ENCODE peak calls at places on chromosome 9, in six cellular contexts. One of them, this sample, is unnamed.

GRCh38 chr9:5767968-5768932 is 64.7 kb downstream of the ERMP1 start:
- DNase-seq in fibroblast of villous mesenchyme: peak
- DNase-seq in fibroblast of the aortic adventitia: no peak
- DNase-seq in adrenal gland: no peak
- DNase-seq in lower leg skin: no peak
- DNase-seq in PC-3: peak
- DNase-seq in this sample: no peak

GRCh38 chr9:132486706-132487350 is 76.8 kb downstream of the CFAP77 start:
- DNase-seq in adrenal gland: no peak
- DNase-seq in lower leg skin: no peak
- DNase-seq in fibroblast of the aortic adventitia: no peak
- DNase-seq in fibroblast of villous mesenchyme: no peak
- DNase-seq in PC-3: no peak
- DNase-seq in this sample: no peak

GRCh38 chr9:18331808-18332209 is 142.1 kb upstream of the ADAMTSL1 start:
- DNase-seq in fibroblast of villous mesenchyme: peak
- DNase-seq in lower leg skin: no peak
- DNase-seq in adrenal gland: no peak
- DNase-seq in PC-3: no peak
- DNase-seq in fibroblast of the aortic adventitia: peak
- DNase-seq in this sample: no peak

GRCh38 chr9:32841314-32841713 is 58.0 kb downstream of the TMEM215 start:
- DNase-seq in adrenal gland: no peak
- DNase-seq in lower leg skin: no peak
- DNase-seq in PC-3: no peak
- DNase-seq in fibroblast of the aortic adventitia: no peak
- DNase-seq in fibroblast of villous mesenchyme: no peak
- DNase-seq in this sample: no peak

GRCh38 chr9:130879863-130880411 is 16.7 kb downstream of the QRFP start:
- DNase-seq in fibroblast of the aortic adventitia: no peak
- DNase-seq in lower leg skin: no peak
- DNase-seq in fibroblast of villous mesenchyme: no peak
- DNase-seq in adrenal gland: no peak
- DNase-seq in PC-3: no peak
- DNase-seq in this sample: no peak

GRCh38 chr9:88732128-88732527 is 197.2 kb downstream of the NXNL2 start:
- DNase-seq in lower leg skin: no peak
- DNase-seq in adrenal gland: peak
- DNase-seq in fibroblast of the aortic adventitia: peak
- DNase-seq in fibroblast of villous mesenchyme: peak
- DNase-seq in PC-3: no peak
- DNase-seq in this sample: no peak

GRCh38 chr9:112285056-112285455 is 48.4 kb downstream of the PTBP3 start:
- DNase-seq in PC-3: no peak
- DNase-seq in adrenal gland: no peak
- DNase-seq in fibroblast of the aortic adventitia: no peak
- DNase-seq in fibroblast of villous mesenchyme: no peak
- DNase-seq in lower leg skin: no peak
- DNase-seq in this sample: no peak

GRCh38 chr9:77832647-77833046 is 184.5 kb upstream of the GNA14 start:
- DNase-seq in fibroblast of villous mesenchyme: no peak
- DNase-seq in fibroblast of the aortic adventitia: no peak
- DNase-seq in PC-3: no peak
- DNase-seq in adrenal gland: no peak
- DNase-seq in lower leg skin: no peak
- DNase-seq in this sample: no peak

GRCh38 chr9:83185517-83186192 is 122.7 kb upstream of the RASEF start:
- DNase-seq in PC-3: no peak
- DNase-seq in fibroblast of the aortic adventitia: no peak
- DNase-seq in fibroblast of villous mesenchyme: no peak
- DNase-seq in lower leg skin: no peak
- DNase-seq in adrenal gland: no peak
- DNase-seq in this sample: no peak

GRCh38 chr9:131237931-131238401 is 38.3 kb downstream of the FAM78A start:
- DNase-seq in lower leg skin: peak
- DNase-seq in fibroblast of the aortic adventitia: peak
- DNase-seq in PC-3: peak
- DNase-seq in adrenal gland: peak
- DNase-seq in fibroblast of villous mesenchyme: peak
- DNase-seq in this sample: peak

GRCh38 chr9:106287108-106287631 is 575.8 kb upstream of the ZNF462 start:
- DNase-seq in adrenal gland: peak
- DNase-seq in fibroblast of villous mesenchyme: no peak
- DNase-seq in PC-3: no peak
- DNase-seq in lower leg skin: no peak
- DNase-seq in fibroblast of the aortic adventitia: peak
- DNase-seq in this sample: no peak

GRCh38 chr9:12818431-12819000 is 43.7 kb downstream of the LURAP1L start:
- DNase-seq in lower leg skin: peak
- DNase-seq in adrenal gland: no peak
- DNase-seq in fibroblast of villous mesenchyme: peak
- DNase-seq in fibroblast of the aortic adventitia: peak
- DNase-seq in PC-3: peak
- DNase-seq in this sample: no peak

GRCh38 chr9:99998266-99998665 is 91.8 kb downstream of the STX17 start:
- DNase-seq in lower leg skin: no peak
- DNase-seq in PC-3: no peak
- DNase-seq in fibroblast of villous mesenchyme: no peak
- DNase-seq in adrenal gland: no peak
- DNase-seq in fibroblast of the aortic adventitia: no peak
- DNase-seq in this sample: no peak

GRCh38 chr9:87878930-87879603 is 3.6 kb upstream of the SPATA31E1 start:
- DNase-seq in lower leg skin: no peak
- DNase-seq in adrenal gland: no peak
- DNase-seq in PC-3: peak
- DNase-seq in fibroblast of the aortic adventitia: peak
- DNase-seq in fibroblast of villous mesenchyme: peak
- DNase-seq in this sample: no peak

GRCh38 chr9:80285325-80285724 is 713.6 kb downstream of the TLE4 start:
- DNase-seq in PC-3: peak
- DNase-seq in lower leg skin: no peak
- DNase-seq in adrenal gland: no peak
- DNase-seq in fibroblast of villous mesenchyme: peak
- DNase-seq in fibroblast of the aortic adventitia: no peak
- DNase-seq in this sample: no peak
- TF ChIP-seq CTCF in PC-3: peak
- TF ChIP-seq CTCF in lower leg skin: no peak
- TF ChIP-seq CTCF in adrenal gland: no peak
- TF ChIP-seq CTCF in fibroblast of villous mesenchyme: no peak
- TF ChIP-seq CTCF in fibroblast of the aortic adventitia: no peak
- TF ChIP-seq CTCF in this sample: no peak

GRCh38 chr9:34458013-34458966 is at the start of the genes DNAI1 and FAM219A:
- DNase-seq in PC-3: peak
- DNase-seq in fibroblast of villous mesenchyme: peak
- DNase-seq in lower leg skin: peak
- DNase-seq in adrenal gland: peak
- DNase-seq in fibroblast of the aortic adventitia: peak
- DNase-seq in this sample: peak

GRCh38 chr9:34459356-34459755 is 751 bp downstream of the DNAI1 start:
- DNase-seq in adrenal gland: no peak
- DNase-seq in fibroblast of the aortic adventitia: no peak
- DNase-seq in PC-3: no peak
- DNase-seq in fibroblast of villous mesenchyme: no peak
- DNase-seq in lower leg skin: no peak
- DNase-seq in this sample: no peak

GRCh38 chr9:34457266-34458012 is 931 bp downstream of the FAM219A start:
- DNase-seq in fibroblast of villous mesenchyme: peak
- DNase-seq in PC-3: peak
- DNase-seq in lower leg skin: peak
- DNase-seq in fibroblast of the aortic adventitia: peak
- DNase-seq in adrenal gland: peak
- DNase-seq in this sample: no peak

GRCh38 chr9:34459941-34460340 is 1.3 kb downstream of the DNAI1 start:
- DNase-seq in PC-3: no peak
- DNase-seq in fibroblast of villous mesenchyme: no peak
- DNase-seq in fibroblast of the aortic adventitia: no peak
- DNase-seq in adrenal gland: no peak
- DNase-seq in lower leg skin: no peak
- DNase-seq in this sample: no peak

DNA sequence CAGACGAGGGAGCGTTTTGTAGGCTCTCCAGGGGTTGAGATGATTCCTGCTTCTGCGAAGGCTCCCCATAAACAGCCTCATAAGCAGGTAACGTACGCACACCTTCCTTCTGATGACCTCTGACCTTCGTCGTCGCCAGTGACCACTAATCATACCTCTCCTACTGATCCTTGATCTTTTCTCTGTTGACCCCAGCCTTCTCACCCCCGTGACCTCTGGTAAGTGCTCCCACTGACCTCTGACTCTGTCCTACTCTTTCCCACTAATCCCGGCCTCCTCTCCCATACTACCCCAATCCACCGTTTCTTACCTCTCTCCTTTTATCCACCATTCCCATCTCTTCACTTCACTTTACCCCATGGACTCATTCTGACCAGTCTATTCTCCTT is 356 bp downstream of the DNAI1 start:
- DNase-seq in fibroblast of the aortic adventitia: no peak
- DNase-seq in PC-3: no peak
- DNase-seq in lower leg skin: no peak
- DNase-seq in fibroblast of villous mesenchyme: no peak
- DNase-seq in adrenal gland: no peak
- DNase-seq in this sample: no peak
- H3K4me3 ChIP-seq in fibroblast of the aortic adventitia: peak
- H3K4me3 ChIP-seq in PC-3: peak
- H3K4me3 ChIP-seq in lower leg skin: no peak
- H3K4me3 ChIP-seq in fibroblast of villous mesenchyme: peak
- H3K4me3 ChIP-seq in adrenal gland: no peak
- H3K4me3 ChIP-seq in this sample: peak

GRCh38 chr9:136943291-136944093 is 1.0 kb downstream of the FBXW5 start:
- DNase-seq in adrenal gland: no peak
- DNase-seq in lower leg skin: no peak
- DNase-seq in fibroblast of villous mesenchyme: peak
- DNase-seq in PC-3: peak
- DNase-seq in fibroblast of the aortic adventitia: peak
- DNase-seq in this sample: no peak

GRCh38 chr9:136942881-136943230 is 1.7 kb downstream of the FBXW5 start:
- DNase-seq in adrenal gland: no peak
- DNase-seq in fibroblast of the aortic adventitia: no peak
- DNase-seq in fibroblast of villous mesenchyme: no peak
- DNase-seq in PC-3: no peak
- DNase-seq in lower leg skin: no peak
- DNase-seq in this sample: no peak

GRCh38 chr9:136945333-136946227 is 537 bp downstream of the C8G start:
- DNase-seq in PC-3: no peak
- DNase-seq in fibroblast of the aortic adventitia: no peak
- DNase-seq in adrenal gland: no peak
- DNase-seq in fibroblast of villous mesenchyme: no peak
- DNase-seq in lower leg skin: no peak
- DNase-seq in this sample: no peak

GRCh38 chr9:136944519-136945332 is at the start of the genes C8G and FBXW5:
- DNase-seq in lower leg skin: peak
- DNase-seq in PC-3: peak
- DNase-seq in fibroblast of villous mesenchyme: peak
- DNase-seq in fibroblast of the aortic adventitia: peak
- DNase-seq in adrenal gland: peak
- DNase-seq in this sample: peak

DNA sequence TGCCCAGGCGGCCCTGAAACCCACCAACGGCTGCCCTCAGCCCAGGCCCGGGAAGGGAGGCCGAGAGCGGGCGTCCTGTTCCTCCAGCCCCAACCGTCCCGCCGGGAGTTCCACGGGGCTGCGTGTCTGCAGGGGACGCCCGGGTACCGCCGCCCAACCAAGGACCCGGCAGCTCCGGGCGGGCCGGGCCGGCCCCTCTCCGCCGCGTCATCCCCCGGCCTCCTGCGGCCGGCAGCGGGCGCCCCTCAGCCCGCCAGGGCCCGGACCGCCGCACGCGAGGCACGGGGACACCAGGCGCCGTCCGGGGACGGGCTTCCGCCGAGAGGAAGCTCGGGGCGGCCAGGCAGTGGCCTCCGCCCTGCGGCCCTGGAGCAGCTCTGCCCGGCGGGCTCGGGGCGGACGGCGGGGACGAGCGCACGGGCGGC is 432 bp downstream of the FBXW5 start:
- DNase-seq in fibroblast of the aortic adventitia: peak
- DNase-seq in fibroblast of villous mesenchyme: peak
- DNase-seq in PC-3: peak
- DNase-seq in adrenal gland: peak
- DNase-seq in lower leg skin: no peak
- DNase-seq in this sample: no peak
- TF ChIP-seq CTCF in fibroblast of the aortic adventitia: no peak
- TF ChIP-seq CTCF in fibroblast of villous mesenchyme: no peak
- TF ChIP-seq CTCF in PC-3: no peak
- TF ChIP-seq CTCF in adrenal gland: no peak
- TF ChIP-seq CTCF in lower leg skin: no peak
- TF ChIP-seq CTCF in this sample: no peak

DNA sequence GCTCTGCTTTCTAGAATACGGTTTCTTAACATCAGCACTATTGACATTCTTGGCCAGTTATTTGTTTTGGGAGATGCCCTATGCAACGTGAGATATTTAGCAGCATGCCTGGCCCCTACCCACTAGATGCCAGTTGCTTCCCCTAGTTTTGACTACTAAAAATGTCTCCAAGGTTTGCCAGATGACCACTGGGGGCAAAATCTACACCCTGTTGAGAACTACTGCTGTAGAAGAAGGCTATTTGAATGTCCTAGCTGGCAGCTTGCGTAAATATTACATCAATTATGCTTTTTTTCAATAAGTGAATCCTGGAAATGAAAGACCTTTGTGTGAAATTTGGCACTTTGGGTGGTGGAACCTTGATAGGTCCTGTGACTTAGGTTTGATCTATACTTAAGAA is 5.0 kb downstream of the NCBP1 start:
- DNase-seq in adrenal gland: no peak
- DNase-seq in fibroblast of villous mesenchyme: no peak
- DNase-seq in lower leg skin: no peak
- DNase-seq in PC-3: peak
- DNase-seq in fibroblast of the aortic adventitia: no peak
- DNase-seq in this sample: no peak
- H3K4me3 ChIP-seq in adrenal gland: no peak
- H3K4me3 ChIP-seq in fibroblast of villous mesenchyme: no peak
- H3K4me3 ChIP-seq in lower leg skin: no peak
- H3K4me3 ChIP-seq in PC-3: no peak
- H3K4me3 ChIP-seq in fibroblast of the aortic adventitia: no peak
- H3K4me3 ChIP-seq in this sample: no peak

DNA sequence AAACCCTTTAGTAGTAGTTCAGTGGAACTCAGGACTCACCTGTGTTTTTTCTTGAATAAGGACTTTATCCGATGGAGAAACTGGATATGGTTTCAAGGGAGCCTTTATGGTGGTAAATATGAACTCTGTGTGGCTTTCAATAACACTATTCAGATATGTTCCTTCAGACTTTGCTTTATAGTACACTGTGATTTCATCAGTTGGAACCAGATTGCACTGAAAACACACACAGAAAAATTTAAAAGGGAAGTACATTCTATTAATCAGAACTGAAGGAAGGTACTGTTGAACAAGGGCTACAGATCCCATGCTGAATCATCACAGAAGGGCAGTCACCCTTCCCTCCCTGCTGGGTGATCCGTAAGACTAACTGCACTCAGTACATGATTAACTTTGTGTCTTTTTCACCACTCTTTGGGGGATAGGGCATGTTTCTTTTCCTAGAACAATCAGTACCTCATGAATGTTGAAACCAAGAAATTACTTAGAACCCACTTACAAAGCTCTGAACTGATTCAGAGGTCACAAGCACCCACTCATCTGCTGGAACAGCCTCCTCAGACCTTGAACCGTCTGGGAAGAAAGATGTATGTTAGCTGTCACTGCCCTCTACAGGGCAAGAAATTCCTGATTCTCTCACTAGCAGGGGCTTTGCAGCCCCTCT is 51.2 kb downstream of the IARS1 start:
- DNase-seq in fibroblast of villous mesenchyme: peak
- DNase-seq in PC-3: no peak
- DNase-seq in fibroblast of the aortic adventitia: peak
- DNase-seq in lower leg skin: no peak
- DNase-seq in adrenal gland: peak
- DNase-seq in this sample: no peak
- TF ChIP-seq CTCF in fibroblast of villous mesenchyme: peak
- TF ChIP-seq CTCF in PC-3: peak
- TF ChIP-seq CTCF in fibroblast of the aortic adventitia: peak
- TF ChIP-seq CTCF in lower leg skin: no peak
- TF ChIP-seq CTCF in adrenal gland: peak
- TF ChIP-seq CTCF in this sample: peak